ENCODE peak calls at places on chromosomes 1 and 21, in four cellular contexts. One of them, this sample, is unnamed.

GRCh38 chr1:39689635-39690034 is 1.6 kb downstream of the HPCAL4 start:
- DNase-seq in K562: no peak
- DNase-seq in GM12878: no peak
- DNase-seq in HepG2: no peak
- DNase-seq in this sample: no peak

GRCh38 chr1:4653796-4654715 is at the start of gene AJAP1:
- DNase-seq in GM12878: no peak
- DNase-seq in HepG2: no peak
- DNase-seq in K562: no peak
- DNase-seq in this sample: no peak

GRCh38 chr21:38824124-38824822 is 18.5 kb downstream of the ETS2 start:
- DNase-seq in K562: no peak
- DNase-seq in GM12878: no peak
- DNase-seq in HepG2: peak
- DNase-seq in this sample: no peak

GRCh38 chr1:62589321-62589720 is 8.0 kb upstream of the ANGPTL3 start:
- DNase-seq in K562: no peak
- DNase-seq in HepG2: no peak
- DNase-seq in GM12878: no peak
- DNase-seq in this sample: no peak

GRCh38 chr1:244802041-244802440 is 33.4 kb upstream of the COX20 start:
- DNase-seq in GM12878: no peak
- DNase-seq in K562: no peak
- DNase-seq in HepG2: no peak
- DNase-seq in this sample: no peak

GRCh38 chr1:200029035-200029623 is 1.6 kb downstream of the NR5A2 start:
- DNase-seq in K562: no peak
- DNase-seq in HepG2: no peak
- DNase-seq in GM12878: no peak
- DNase-seq in this sample: peak

GRCh38 chr1:197092491-197093023 is 25.5 kb upstream of the F13B start:
- DNase-seq in GM12878: no peak
- DNase-seq in HepG2: no peak
- DNase-seq in K562: no peak
- DNase-seq in this sample: no peak

GRCh38 chr1:85047472-85048295 is 616 bp downstream of the MCOLN3 start:
- DNase-seq in K562: no peak
- DNase-seq in GM12878: no peak
- DNase-seq in HepG2: no peak
- DNase-seq in this sample: peak

GRCh38 chr1:184191181-184191601 is 139.7 kb downstream of the TSEN15 start:
- DNase-seq in GM12878: no peak
- DNase-seq in K562: no peak
- DNase-seq in HepG2: no peak
- DNase-seq in this sample: no peak

GRCh38 chr1:17875171-17875881 is 120.2 kb downstream of the ACTL8 start:
- DNase-seq in HepG2: no peak
- DNase-seq in K562: no peak
- DNase-seq in GM12878: no peak
- DNase-seq in this sample: no peak

GRCh38 chr1:235343726-235344125 is 15.4 kb downstream of the GGPS1 start:
- DNase-seq in K562: no peak
- DNase-seq in HepG2: no peak
- DNase-seq in GM12878: no peak
- DNase-seq in this sample: no peak

GRCh38 chr1:67716800-67717199 is 31.8 kb downstream of the GADD45A start:
- DNase-seq in GM12878: no peak
- DNase-seq in HepG2: no peak
- DNase-seq in K562: no peak
- DNase-seq in this sample: peak

GRCh38 chr1:105427543-105427942 is 1628.9 kb upstream of the PRMT6 start:
- DNase-seq in GM12878: no peak
- DNase-seq in HepG2: no peak
- DNase-seq in K562: no peak
- DNase-seq in this sample: no peak

GRCh38 chr1:187987236-187987776 is 1158.6 kb downstream of the PLA2G4A start:
- DNase-seq in K562: peak
- DNase-seq in GM12878: peak
- DNase-seq in HepG2: no peak
- DNase-seq in this sample: no peak

GRCh38 chr1:55707196-55707595 is 492.0 kb upstream of the USP24 start:
- DNase-seq in HepG2: no peak
- DNase-seq in GM12878: no peak
- DNase-seq in K562: no peak
- DNase-seq in this sample: no peak

GRCh38 chr1:248805905-248806304 is 19.8 kb downstream of the SH3BP5L start:
- DNase-seq in K562: no peak
- DNase-seq in HepG2: no peak
- DNase-seq in GM12878: no peak
- DNase-seq in this sample: no peak

GRCh38 chr1:206912445-206913095 is 9.2 kb downstream of the FCMR start:
- DNase-seq in HepG2: peak
- DNase-seq in K562: peak
- DNase-seq in GM12878: no peak
- DNase-seq in this sample: peak
- TF ChIP-seq POLR2A in HepG2: no peak
- TF ChIP-seq POLR2A in K562: no peak
- TF ChIP-seq POLR2A in GM12878: peak
- TF ChIP-seq POLR2A in this sample: no peak

GRCh38 chr1:178098262-178098661 is 4.4 kb downstream of the RASAL2 start:
- DNase-seq in HepG2: no peak
- DNase-seq in GM12878: no peak
- DNase-seq in K562: no peak
- DNase-seq in this sample: no peak
- TF ChIP-seq CHD4 in HepG2: no peak
- TF ChIP-seq CHD4 in GM12878: no peak
- TF ChIP-seq CHD4 in K562: no peak
- TF ChIP-seq CHD4 in this sample: no peak

GRCh38 chr1:150259758-150260669 is 2.4 kb downstream of the CA14 start:
- DNase-seq in HepG2: peak
- DNase-seq in GM12878: no peak
- DNase-seq in K562: peak
- DNase-seq in this sample: no peak
- TF ChIP-seq POLR2A in HepG2: no peak
- TF ChIP-seq POLR2A in GM12878: no peak
- TF ChIP-seq POLR2A in K562: no peak
- TF ChIP-seq POLR2A in this sample: no peak

GRCh38 chr1:203072911-203073310 is 12.9 kb downstream of the MYOG start:
- DNase-seq in HepG2: no peak
- DNase-seq in GM12878: no peak
- DNase-seq in K562: no peak
- DNase-seq in this sample: no peak

GRCh38 chr1:203065191-203065590 is 20.6 kb downstream of the MYOG start:
- DNase-seq in GM12878: no peak
- DNase-seq in K562: no peak
- DNase-seq in HepG2: no peak
- DNase-seq in this sample: no peak

GRCh38 chr1:203066965-203067364 is 18.8 kb downstream of the MYOG start:
- DNase-seq in K562: no peak
- DNase-seq in HepG2: no peak
- DNase-seq in GM12878: no peak
- DNase-seq in this sample: no peak

GRCh38 chr1:203072002-203072607 is 13.7 kb downstream of the MYOG start:
- DNase-seq in HepG2: no peak
- DNase-seq in GM12878: no peak
- DNase-seq in K562: no peak
- DNase-seq in this sample: no peak

DNA sequence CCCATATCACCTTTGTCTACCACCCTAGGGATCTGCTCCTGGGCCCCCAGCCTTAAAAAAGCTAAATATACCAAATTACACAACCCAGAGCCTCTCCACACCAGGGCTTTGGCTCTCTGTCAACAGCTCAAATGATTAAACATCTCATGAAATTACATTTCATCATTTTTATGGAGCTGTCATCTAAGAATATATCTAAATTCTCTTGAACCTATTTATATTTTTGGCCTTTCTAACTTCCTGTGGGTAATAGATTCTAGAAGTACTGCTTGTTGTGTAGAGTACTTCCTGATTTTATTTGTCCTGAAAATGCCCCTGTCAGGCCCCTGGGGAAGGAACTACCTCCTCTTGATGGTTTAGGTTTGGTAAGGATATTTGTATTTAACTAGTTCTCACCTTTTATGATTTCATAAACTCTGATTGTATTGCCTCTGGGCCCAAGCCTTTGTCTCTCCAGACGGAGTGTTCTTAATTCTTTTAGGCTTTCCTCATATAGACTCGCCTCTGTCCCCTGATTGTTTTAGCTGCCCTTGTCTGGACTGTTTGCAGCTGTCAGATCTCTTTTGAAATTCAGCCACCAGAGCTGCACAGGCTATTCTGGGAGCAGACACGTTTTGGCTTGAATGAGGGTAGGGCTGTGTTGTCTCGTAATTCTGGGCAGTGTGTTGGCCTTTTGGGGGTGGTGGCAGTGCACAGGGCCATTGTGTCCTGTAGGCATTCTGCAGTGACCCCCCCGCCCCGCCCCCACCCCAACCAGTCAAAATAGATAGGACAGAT is 16.6 kb downstream of the MYOG start:
- DNase-seq in K562: no peak
- DNase-seq in GM12878: no peak
- DNase-seq in HepG2: no peak
- DNase-seq in this sample: no peak
- TF ChIP-seq CHD4 in K562: no peak
- TF ChIP-seq CHD4 in GM12878: no peak
- TF ChIP-seq CHD4 in HepG2: no peak
- TF ChIP-seq CHD4 in this sample: no peak

DNA sequence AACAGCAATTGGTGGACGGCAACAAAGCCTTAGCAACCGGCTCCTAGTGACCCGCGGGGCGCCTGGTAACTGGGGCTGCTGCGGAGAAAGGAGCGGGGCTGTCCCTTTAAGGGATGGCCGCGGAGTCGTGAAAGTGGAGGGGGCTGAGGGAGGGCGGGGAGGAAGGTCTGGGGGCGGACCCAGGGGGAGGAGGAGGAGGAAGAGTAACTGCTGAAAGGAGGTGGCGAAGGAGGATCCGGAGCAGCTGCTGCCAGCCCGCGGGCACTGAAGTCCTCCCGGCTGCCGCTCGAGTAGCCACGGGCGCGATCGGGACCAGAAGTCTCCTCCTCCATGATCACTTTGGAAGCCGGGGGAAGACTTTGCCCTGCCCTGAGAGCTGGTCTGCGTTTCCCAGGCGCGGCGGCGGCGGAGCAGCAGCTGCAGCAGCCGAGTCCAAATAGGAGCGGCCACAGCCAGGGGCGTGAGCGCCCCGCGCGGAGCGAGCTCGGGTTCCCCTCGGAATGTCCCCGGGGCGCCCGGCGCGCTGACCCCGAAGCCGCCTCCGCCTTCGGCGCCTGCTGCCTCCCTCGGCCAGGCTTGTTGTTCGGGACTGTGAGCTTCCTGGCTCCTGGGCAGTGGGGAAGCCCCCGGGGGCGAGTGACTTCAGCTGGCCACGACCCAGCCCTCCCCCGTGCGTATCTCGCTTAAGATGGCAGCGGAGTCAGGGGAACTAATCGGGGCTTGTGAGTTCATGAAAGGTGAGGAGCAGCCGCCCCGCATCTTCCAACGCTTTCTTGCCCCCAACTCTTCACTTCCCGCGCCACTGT is at the start of gene CDC14A:
- DNase-seq in HepG2: peak
- DNase-seq in GM12878: peak
- DNase-seq in K562: peak
- DNase-seq in this sample: peak
- TF ChIP-seq POLR2A in HepG2: peak
- TF ChIP-seq POLR2A in GM12878: peak
- TF ChIP-seq POLR2A in K562: peak
- TF ChIP-seq POLR2A in this sample: peak

DNA sequence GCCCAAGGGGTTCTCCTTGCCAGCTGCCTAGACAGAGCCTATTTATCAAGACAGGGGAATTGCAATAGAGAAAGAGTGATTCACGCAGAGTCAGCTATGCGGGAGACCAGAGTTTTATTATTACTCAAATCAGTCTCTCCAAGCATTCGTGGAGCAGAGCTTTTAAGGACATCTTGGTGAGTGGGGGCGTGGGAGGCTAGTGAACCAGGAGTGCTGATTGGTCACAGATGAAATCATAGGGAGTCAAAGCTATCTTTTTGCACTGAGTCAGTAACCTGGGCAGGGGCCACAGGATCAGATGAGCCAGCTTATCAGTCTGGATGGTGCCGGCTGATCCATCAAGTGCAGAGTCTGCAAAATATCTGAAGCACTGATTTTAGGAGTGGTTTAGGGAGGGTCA is 64.8 kb upstream of the MRPS6 start:
- DNase-seq in K562: peak
- DNase-seq in GM12878: no peak
- DNase-seq in HepG2: no peak
- DNase-seq in this sample: no peak
- TF ChIP-seq CHD4 in K562: no peak
- TF ChIP-seq CHD4 in GM12878: no peak
- TF ChIP-seq CHD4 in HepG2: no peak
- TF ChIP-seq CHD4 in this sample: no peak

This sample was measured in A549.